ENCODE peak calls at places on chromosomes 3 and 15, in five cellular contexts. X is M059J; O is NCI-H1092 treated with DMSO at 0.1 percent for 48 hours; P is smooth muscle cell of the brain vasculature; V is activated CD8-positive, alpha-beta memory T cell treated with anti-CD3 and anti-CD28 coated beads for 4 hours. F is an unnamed sample.
A peak's percentile ranks its signal among the peaks of the same experiment; 100 is the strongest.

GRCh38 chr3:126130081-126130855 is 46.3 kb upstream of the SLC41A3 start:
- DNase-seq in P (no peak), X (no peak), O (no peak), V (no peak), F (peak; percentile 37)

GRCh38 chr3:169812124-169812843 is 386 bp upstream of the LRRIQ4 start:
- DNase-seq in V (peak; percentile 1), O (peak; percentile 77), P (peak; percentile 37), X (peak; percentile 81), F (peak; percentile 89)

GRCh38 chr3:57974796-57975388 is 33.3 kb upstream of the FLNB start:
- DNase-seq in V (no peak), X (peak; percentile 96), P (no peak), O (no peak), F (no peak)

GRCh38 chr3:28022916-28023315 is 218.5 kb upstream of the CMC1 start:
- DNase-seq in V (no peak), P (no peak), X (no peak), O (no peak), F (no peak)

GRCh38 chr15:41564960-41565502 is 6.0 kb downstream of the TYRO3 start:
- DNase-seq in O (no peak), P (no peak), V (no peak), X (no peak), F (no peak)

GRCh38 chr3:122694966-122695365 is 14.3 kb downstream of the PARP14 start:
- DNase-seq in X (no peak), P (no peak), O (no peak), V (no peak), F (no peak)

GRCh38 chr3:15875016-15875689 is 77.4 kb upstream of the ANKRD28 start:
- DNase-seq in O (no peak), X (peak; percentile 32), P (no peak), V (no peak), F (no peak)

GRCh38 chr3:7504886-7505775 is 644.2 kb downstream of the GRM7 start:
- DNase-seq in P (peak; percentile 82), O (no peak), X (peak; percentile 36), V (no peak), F (no peak)

GRCh38 chr3:50317303-50317702 is 5.2 kb downstream of the HYAL2 start:
- DNase-seq in X (no peak), P (no peak), V (no peak), O (no peak), F (peak; percentile 75)

GRCh38 chr15:92069308-92070244 is 216.1 kb downstream of the SLCO3A1 start:
- DNase-seq in O (no peak), V (peak; percentile 42), X (peak; percentile 90), P (no peak), F (no peak)

GRCh38 chr3:29144807-29145206 is 136.1 kb upstream of the RBMS3 start:
- DNase-seq in X (peak; percentile 2), P (peak; percentile 64), V (no peak), O (no peak), F (no peak)

GRCh38 chr3:36192901-36193300 is 187.4 kb upstream of the STAC start:
- DNase-seq in P (no peak), O (peak; percentile 4), V (no peak), X (no peak), F (no peak)

GRCh38 chr15:96264801-96265515 is 65.5 kb upstream of the NR2F2 start:
- DNase-seq in X (peak; percentile 86), V (no peak), P (no peak), O (no peak), F (no peak)

GRCh38 chr3:46089237-46090011 is 62.1 kb upstream of the XCR1 start:
- DNase-seq in V (no peak), P (no peak), O (no peak), X (peak; percentile 96), F (peak; percentile 83)

GRCh38 chr3:168459229-168459784 is 363.6 kb upstream of the GOLIM4 start:
- DNase-seq in V (no peak), X (no peak), P (no peak), O (no peak), F (no peak)

GRCh38 chr3:10915395-10915794 is 77.2 kb upstream of the SLC6A1 start:
- DNase-seq in X (no peak), P (no peak), V (no peak), O (no peak), F (no peak)

GRCh38 chr15:42549052-42549491 is 434 bp downstream of the HAUS2 start:
- DNase-seq in X (peak; percentile 60), P (no peak), O (peak; percentile 73), V (no peak), F (no peak)

GRCh38 chr3:54999801-55000200 is 71.9 kb upstream of the LRTM1 start:
- DNase-seq in V (no peak), X (peak; percentile 67), P (no peak), O (no peak), F (no peak)

GRCh38 chr3:138668107-138668506 is 59.5 kb downstream of the FAIM start:
- DNase-seq in P (no peak), O (no peak), X (no peak), V (no peak), F (no peak)

GRCh38 chr15:90790561-90790960 is 73.4 kb downstream of the BLM start:
- DNase-seq in V (no peak), O (no peak), X (no peak), P (no peak), F (no peak)

GRCh38 chr3:181253796-181254195 is 264.3 kb upstream of the DNAJC19 start:
- DNase-seq in P (no peak), V (no peak), X (no peak), O (no peak), F (no peak)

GRCh38 chr3:171824076-171824475 is 13.8 kb upstream of the PLD1 start:
- DNase-seq in V (no peak), X (no peak), O (no peak), P (no peak), F (no peak)

GRCh38 chr3:81554805-81555204 is 206.6 kb downstream of the GBE1 start:
- DNase-seq in P (no peak), X (peak; percentile 1), V (no peak), O (no peak), F (no peak)

GRCh38 chr15:74809951-74810350 is 2.7 kb upstream of the LMAN1L start:
- DNase-seq in V (no peak), X (peak; percentile 44), P (no peak), O (no peak), F (no peak)

GRCh38 chr15:66071621-66072295 is 181.8 kb downstream of the MEGF11 start:
- DNase-seq in O (no peak), X (peak; percentile 58), V (no peak), P (no peak), F (no peak)

GRCh38 chr3:5231067-5231466 is 43.6 kb downstream of the EDEM1 start:
- DNase-seq in O (peak; percentile 46), P (no peak), X (no peak), V (no peak), F (no peak)

GRCh38 chr3:151614-152189 is 44.9 kb upstream of the CHL1 start:
- DNase-seq in P (no peak), O (no peak), V (no peak), X (no peak), F (no peak)

GRCh38 chr3:115169808-115170207 is 22.7 kb upstream of the ZBTB20 start:
- DNase-seq in P (no peak), O (no peak), X (no peak), V (no peak), F (no peak)

GRCh38 chr15:41847981-41848380 is 9.3 kb downstream of the PLA2G4B start:
- DNase-seq in P (no peak), X (no peak), V (no peak), O (no peak), F (no peak)

GRCh38 chr3:20186600-20187004 is 596 bp upstream of the SGO1 start:
- DNase-seq in V (no peak), X (no peak), O (peak; percentile 43), P (no peak), F (no peak)

GRCh38 chr3:40971191-40972168 is 227.8 kb upstream of the CTNNB1 start:
- DNase-seq in O (peak; percentile 54), P (peak; percentile 95), V (no peak), X (peak; percentile 97), F (peak; percentile 73)

GRCh38 chr3:42667523-42668402 is 14.3 kb downstream of the ZBTB47 start:
- DNase-seq in O (peak; percentile 65), X (no peak), V (no peak), P (no peak), F (no peak)

GRCh38 chr3:64437126-64437525 is 211.9 kb upstream of the PRICKLE2 start:
- DNase-seq in V (no peak), O (no peak), P (no peak), X (no peak), F (no peak)

GRCh38 chr3:197026481-197026866 is 3.1 kb downstream of the MELTF start:
- DNase-seq in V (no peak), X (no peak), O (no peak), P (no peak), F (no peak)

GRCh38 chr3:112143689-112144088 is 10.6 kb upstream of the GCSAM start:
- DNase-seq in X (no peak), V (no peak), O (no peak), P (no peak), F (no peak)

GRCh38 chr3:46856576-46857471 is 6.4 kb downstream of the MYL3 start:
- DNase-seq in X (no peak), V (no peak), P (no peak), O (no peak), F (peak; percentile 43)

F was measured in Right ventricle myocardium inferior.